ENCODE peak calls at places on chromosomes 7 and 10, in ten cellular contexts. B, D, E, G, F, R, H, U, K and P are unnamed samples.

GRCh38 chr7:84985073-84985784 is 201.6 kb downstream of the SEMA3D start:
- DNase-seq in R (no peak), H (no peak), F (no peak), K (no peak), G (no peak), E (no peak), U (peak; percentile 24), B (no peak), D (peak; percentile 6), P (no peak)

GRCh38 chr10:8543361-8544056 is 489.0 kb downstream of the GATA3 start:
- DNase-seq in H (peak; percentile 16), R (no peak), E (no peak), U (no peak), B (no peak), D (no peak), K (peak; percentile 96), F (no peak), G (no peak), P (no peak)

GRCh38 chr7:108103566-108104298 is 26.4 kb downstream of the LAMB4 start:
- DNase-seq in G (no peak), K (no peak), E (no peak), F (no peak), B (no peak), R (peak; percentile 61), D (no peak), H (no peak), U (no peak), P (no peak)

GRCh38 chr7:81233208-81233940 is 314.5 kb upstream of the SEMA3C start:
- DNase-seq in D (no peak), B (no peak), F (no peak), E (no peak), K (no peak), H (no peak), G (peak; percentile 15), U (no peak), R (no peak), P (no peak)

GRCh38 chr7:133873631-133874030 is 253.5 kb upstream of the LRGUK start:
- DNase-seq in G (no peak), K (no peak), U (peak; percentile 15), D (no peak), F (no peak), E (no peak), H (no peak), R (no peak), B (no peak), P (no peak)

GRCh38 chr7:137986252-137987010 is 15.5 kb downstream of the CREB3L2 start:
- DNase-seq in D (peak; percentile 84), K (no peak), E (no peak), G (peak; percentile 79), H (no peak), R (peak; percentile 96), U (peak; percentile 89), F (no peak), B (no peak), P (peak; percentile 70)

GRCh38 chr7:44286182-44286617 is 39.2 kb downstream of the CAMK2B start:
- DNase-seq in K (no peak), D (no peak), G (no peak), U (no peak), B (no peak), R (no peak), H (no peak), E (no peak), F (no peak), P (no peak)

GRCh38 chr10:62205750-62206399 is 62.8 kb downstream of the RTKN2 start:
- DNase-seq in B (no peak), F (no peak), K (no peak), E (no peak), U (no peak), G (no peak), H (no peak), D (no peak), R (no peak), P (no peak)

GRCh38 chr7:66265566-66265965 is 60.4 kb downstream of the TPST1 start:
- DNase-seq in D (peak; percentile 35), E (no peak), F (no peak), G (no peak), U (peak; percentile 33), H (peak; percentile 16), B (no peak), K (peak; percentile 13), R (peak; percentile 47), P (no peak)

GRCh38 chr10:29981510-29981909 is 77.9 kb downstream of the JCAD start:
- DNase-seq in E (no peak), U (no peak), G (no peak), R (no peak), H (no peak), K (no peak), D (no peak), F (no peak), B (no peak), P (no peak)

GRCh38 chr7:1787681-1788235 is 117.7 kb downstream of the ELFN1 start:
- DNase-seq in K (no peak), H (no peak), E (no peak), F (no peak), G (no peak), U (no peak), R (no peak), B (no peak), D (no peak), P (no peak)

GRCh38 chr10:31819393-31819820 is 109.2 kb downstream of the ARHGAP12 start:
- DNase-seq in H (no peak), U (peak; percentile 73), E (no peak), K (no peak), B (no peak), F (no peak), R (peak; percentile 84), G (peak; percentile 85), D (peak; percentile 99), P (no peak)

GRCh38 chr7:127938588-127938987 is 92.6 kb downstream of the LRRC4 start:
- DNase-seq in F (no peak), G (peak; percentile 92), D (peak; percentile 87), B (no peak), H (no peak), U (peak; percentile 89), E (no peak), R (peak; percentile 82), K (no peak), P (no peak)

GRCh38 chr7:14821757-14822480 is 80.6 kb downstream of the DGKB start:
- DNase-seq in B (no peak), G (peak; percentile 64), R (peak; percentile 41), K (no peak), F (no peak), H (no peak), E (no peak), U (peak; percentile 51), D (peak; percentile 66), P (no peak)

GRCh38 chr10:48364659-48365405 is 58.4 kb downstream of the MAPK8 start:
- DNase-seq in R (peak; percentile 68), U (peak; percentile 70), B (no peak), K (peak; percentile 74), D (peak; percentile 60), G (no peak), E (no peak), H (no peak), F (peak; percentile 85), P (no peak)

GRCh38 chr10:110448682-110449418 is 48.9 kb upstream of the DUSP5 start:
- DNase-seq in F (no peak), D (peak; percentile 59), B (no peak), H (no peak), U (no peak), E (no peak), G (no peak), R (no peak), K (no peak), P (peak; percentile 53)

GRCh38 chr7:149321978-149322541 is 60.1 kb downstream of the ZNF783 start:
- DNase-seq in E (peak; percentile 33), K (no peak), R (peak; percentile 10), U (peak; percentile 21), D (peak; percentile 9), G (no peak), F (no peak), H (no peak), B (no peak), P (no peak)

GRCh38 chr7:143375298-143376034 is 5.7 kb upstream of the ZYX start:
- DNase-seq in E (no peak), D (no peak), R (no peak), H (no peak), B (peak; percentile 38), K (no peak), G (no peak), U (no peak), F (no peak), P (no peak)

GRCh38 chr7:89064831-89065230 is 269.3 kb upstream of the TEX47 start:
- DNase-seq in F (no peak), D (no peak), R (no peak), B (no peak), G (no peak), U (peak; percentile 7), H (no peak), K (no peak), E (no peak), P (no peak)

GRCh38 chr7:127892488-127893314 is 138.5 kb downstream of the LRRC4 start:
- DNase-seq in H (no peak), R (peak; percentile 32), B (no peak), K (no peak), F (no peak), G (no peak), U (no peak), D (no peak), E (no peak), P (no peak)

GRCh38 chr10:131874991-131875451 is 25.8 kb upstream of the PPP2R2D start:
- DNase-seq in B (peak; percentile 20), R (peak; percentile 69), F (peak; percentile 32), G (peak; percentile 85), U (peak; percentile 64), H (peak; percentile 91), D (peak; percentile 67), E (peak; percentile 87), K (peak; percentile 79), P (peak; percentile 74)

GRCh38 chr10:112565434-112566053 is 118.5 kb downstream of the VTI1A start:
- DNase-seq in G (peak; percentile 56), R (peak; percentile 76), B (no peak), D (peak; percentile 72), F (peak; percentile 39), K (peak; percentile 86), E (peak; percentile 26), H (peak; percentile 60), U (peak; percentile 59), P (peak; percentile 30)

GRCh38 chr10:59362184-59362966 is at the start of gene FAM13C:
- DNase-seq in B (no peak), H (peak; percentile 67), F (no peak), U (peak; percentile 68), G (peak; percentile 58), D (peak; percentile 56), K (no peak), R (peak; percentile 42), E (no peak), P (peak; percentile 26)